ENCODE peak calls at places on chromosomes 12 and 14, in nine cellular contexts. One of them, this sample, is unnamed.

GRCh38 chr14:75535164-75535898 is 13.1 kb downstream of the BATF start:
- DNase-seq in adrenal gland: no peak
- DNase-seq in NCI-H1417 treated with DMSO at 0.1 percent for 48 hours: no peak
- DNase-seq in activated effector memory CD4-positive, alpha-beta T cell treated with anti-CD3 and anti-CD28 coated beads, Interleukin-2, amount 50 U/mL, for 16 hours: no peak
- DNase-seq in HS-27A: no peak
- DNase-seq in T-helper 1 cell: no peak
- DNase-seq in iPS DF 6.9: no peak
- DNase-seq in GM04504: no peak
- DNase-seq in NCI-H2227 treated with DMSO at 0.1 percent for 48 hours: no peak
- DNase-seq in this sample: no peak

GRCh38 chr14:102517412-102518062 is 8.0 kb upstream of the ANKRD9 start:
- DNase-seq in adrenal gland: no peak
- DNase-seq in NCI-H1417 treated with DMSO at 0.1 percent for 48 hours: no peak
- DNase-seq in HS-27A: no peak
- DNase-seq in T-helper 1 cell: no peak
- DNase-seq in NCI-H2227 treated with DMSO at 0.1 percent for 48 hours: no peak
- DNase-seq in iPS DF 6.9: no peak
- DNase-seq in GM04504: no peak
- DNase-seq in activated effector memory CD4-positive, alpha-beta T cell treated with anti-CD3 and anti-CD28 coated beads, Interleukin-2, amount 50 U/mL, for 16 hours: no peak
- DNase-seq in this sample: no peak

GRCh38 chr14:22159049-22159448 is 430.0 kb downstream of the DAD1 start:
- DNase-seq in HS-27A: peak; percentile 67
- DNase-seq in GM04504: no peak
- DNase-seq in adrenal gland: no peak
- DNase-seq in NCI-H1417 treated with DMSO at 0.1 percent for 48 hours: no peak
- DNase-seq in activated effector memory CD4-positive, alpha-beta T cell treated with anti-CD3 and anti-CD28 coated beads, Interleukin-2, amount 50 U/mL, for 16 hours: no peak
- DNase-seq in iPS DF 6.9: no peak
- DNase-seq in NCI-H2227 treated with DMSO at 0.1 percent for 48 hours: no peak
- DNase-seq in T-helper 1 cell: no peak
- DNase-seq in this sample: no peak

GRCh38 chr12:60257063-60257462 is 661.2 kb downstream of the SLC16A7 start:
- DNase-seq in NCI-H1417 treated with DMSO at 0.1 percent for 48 hours: no peak
- DNase-seq in GM04504: peak; percentile 24
- DNase-seq in iPS DF 6.9: no peak
- DNase-seq in HS-27A: peak; percentile 75
- DNase-seq in activated effector memory CD4-positive, alpha-beta T cell treated with anti-CD3 and anti-CD28 coated beads, Interleukin-2, amount 50 U/mL, for 16 hours: no peak
- DNase-seq in adrenal gland: no peak
- DNase-seq in NCI-H2227 treated with DMSO at 0.1 percent for 48 hours: no peak
- DNase-seq in T-helper 1 cell: no peak
- DNase-seq in this sample: no peak

GRCh38 chr12:12804432-12804886 is 8.7 kb upstream of the DDX47 start:
- DNase-seq in T-helper 1 cell: no peak
- DNase-seq in activated effector memory CD4-positive, alpha-beta T cell treated with anti-CD3 and anti-CD28 coated beads, Interleukin-2, amount 50 U/mL, for 16 hours: no peak
- DNase-seq in NCI-H1417 treated with DMSO at 0.1 percent for 48 hours: no peak
- DNase-seq in adrenal gland: no peak
- DNase-seq in GM04504: peak; percentile 72
- DNase-seq in NCI-H2227 treated with DMSO at 0.1 percent for 48 hours: no peak
- DNase-seq in HS-27A: no peak
- DNase-seq in iPS DF 6.9: no peak
- DNase-seq in this sample: no peak

GRCh38 chr12:94141004-94141764 is 7.2 kb upstream of the PLXNC1 start:
- DNase-seq in adrenal gland: no peak
- DNase-seq in NCI-H2227 treated with DMSO at 0.1 percent for 48 hours: no peak
- DNase-seq in HS-27A: no peak
- DNase-seq in GM04504: no peak
- DNase-seq in NCI-H1417 treated with DMSO at 0.1 percent for 48 hours: no peak
- DNase-seq in activated effector memory CD4-positive, alpha-beta T cell treated with anti-CD3 and anti-CD28 coated beads, Interleukin-2, amount 50 U/mL, for 16 hours: no peak
- DNase-seq in T-helper 1 cell: no peak
- DNase-seq in iPS DF 6.9: no peak
- DNase-seq in this sample: no peak

GRCh38 chr14:32087173-32087861 is 10.2 kb downstream of the ARHGAP5 start:
- DNase-seq in GM04504: peak; percentile 17
- DNase-seq in NCI-H1417 treated with DMSO at 0.1 percent for 48 hours: no peak
- DNase-seq in iPS DF 6.9: no peak
- DNase-seq in NCI-H2227 treated with DMSO at 0.1 percent for 48 hours: peak; percentile 33
- DNase-seq in activated effector memory CD4-positive, alpha-beta T cell treated with anti-CD3 and anti-CD28 coated beads, Interleukin-2, amount 50 U/mL, for 16 hours: no peak
- DNase-seq in T-helper 1 cell: no peak
- DNase-seq in adrenal gland: no peak
- DNase-seq in HS-27A: no peak
- DNase-seq in this sample: no peak

GRCh38 chr12:63301311-63301710 is 150.3 kb upstream of the AVPR1A start:
- DNase-seq in iPS DF 6.9: no peak
- DNase-seq in adrenal gland: no peak
- DNase-seq in NCI-H2227 treated with DMSO at 0.1 percent for 48 hours: no peak
- DNase-seq in NCI-H1417 treated with DMSO at 0.1 percent for 48 hours: no peak
- DNase-seq in HS-27A: no peak
- DNase-seq in T-helper 1 cell: no peak
- DNase-seq in activated effector memory CD4-positive, alpha-beta T cell treated with anti-CD3 and anti-CD28 coated beads, Interleukin-2, amount 50 U/mL, for 16 hours: no peak
- DNase-seq in GM04504: no peak
- DNase-seq in this sample: no peak

GRCh38 chr14:49861581-49861922 is 9.0 kb upstream of the NEMF start:
- DNase-seq in T-helper 1 cell: no peak
- DNase-seq in NCI-H1417 treated with DMSO at 0.1 percent for 48 hours: no peak
- DNase-seq in HS-27A: peak; percentile 81
- DNase-seq in adrenal gland: peak; percentile 76
- DNase-seq in NCI-H2227 treated with DMSO at 0.1 percent for 48 hours: no peak
- DNase-seq in activated effector memory CD4-positive, alpha-beta T cell treated with anti-CD3 and anti-CD28 coated beads, Interleukin-2, amount 50 U/mL, for 16 hours: peak; percentile 86
- DNase-seq in GM04504: peak; percentile 70
- DNase-seq in iPS DF 6.9: no peak
- DNase-seq in this sample: peak; percentile 70

GRCh38 chr12:52164624-52165023 is 27.2 kb downstream of the KRT80 start:
- DNase-seq in T-helper 1 cell: no peak
- DNase-seq in adrenal gland: no peak
- DNase-seq in GM04504: no peak
- DNase-seq in activated effector memory CD4-positive, alpha-beta T cell treated with anti-CD3 and anti-CD28 coated beads, Interleukin-2, amount 50 U/mL, for 16 hours: no peak
- DNase-seq in NCI-H2227 treated with DMSO at 0.1 percent for 48 hours: no peak
- DNase-seq in NCI-H1417 treated with DMSO at 0.1 percent for 48 hours: no peak
- DNase-seq in HS-27A: no peak
- DNase-seq in iPS DF 6.9: no peak
- DNase-seq in this sample: no peak

GRCh38 chr14:104446611-104447010 is 133.0 kb upstream of the C14orf180 start:
- DNase-seq in T-helper 1 cell: no peak
- DNase-seq in NCI-H2227 treated with DMSO at 0.1 percent for 48 hours: no peak
- DNase-seq in adrenal gland: no peak
- DNase-seq in NCI-H1417 treated with DMSO at 0.1 percent for 48 hours: no peak
- DNase-seq in HS-27A: no peak
- DNase-seq in GM04504: no peak
- DNase-seq in iPS DF 6.9: no peak
- DNase-seq in activated effector memory CD4-positive, alpha-beta T cell treated with anti-CD3 and anti-CD28 coated beads, Interleukin-2, amount 50 U/mL, for 16 hours: peak; percentile 9
- DNase-seq in this sample: peak; percentile 5

GRCh38 chr12:44031472-44032185 is 195.7 kb downstream of the TMEM117 start:
- DNase-seq in adrenal gland: no peak
- DNase-seq in activated effector memory CD4-positive, alpha-beta T cell treated with anti-CD3 and anti-CD28 coated beads, Interleukin-2, amount 50 U/mL, for 16 hours: no peak
- DNase-seq in NCI-H2227 treated with DMSO at 0.1 percent for 48 hours: no peak
- DNase-seq in iPS DF 6.9: no peak
- DNase-seq in NCI-H1417 treated with DMSO at 0.1 percent for 48 hours: no peak
- DNase-seq in HS-27A: no peak
- DNase-seq in GM04504: no peak
- DNase-seq in T-helper 1 cell: no peak
- DNase-seq in this sample: no peak

GRCh38 chr12:23230899-23231298 is 605.9 kb downstream of the ETNK1 start:
- DNase-seq in adrenal gland: no peak
- DNase-seq in activated effector memory CD4-positive, alpha-beta T cell treated with anti-CD3 and anti-CD28 coated beads, Interleukin-2, amount 50 U/mL, for 16 hours: no peak
- DNase-seq in T-helper 1 cell: no peak
- DNase-seq in HS-27A: no peak
- DNase-seq in iPS DF 6.9: no peak
- DNase-seq in NCI-H2227 treated with DMSO at 0.1 percent for 48 hours: no peak
- DNase-seq in GM04504: no peak
- DNase-seq in NCI-H1417 treated with DMSO at 0.1 percent for 48 hours: no peak
- DNase-seq in this sample: no peak

GRCh38 chr12:102953221-102953620 is 4.3 kb upstream of the ASCL1 start:
- DNase-seq in iPS DF 6.9: no peak
- DNase-seq in GM04504: no peak
- DNase-seq in T-helper 1 cell: no peak
- DNase-seq in activated effector memory CD4-positive, alpha-beta T cell treated with anti-CD3 and anti-CD28 coated beads, Interleukin-2, amount 50 U/mL, for 16 hours: no peak
- DNase-seq in adrenal gland: no peak
- DNase-seq in HS-27A: no peak
- DNase-seq in NCI-H1417 treated with DMSO at 0.1 percent for 48 hours: no peak
- DNase-seq in NCI-H2227 treated with DMSO at 0.1 percent for 48 hours: no peak
- DNase-seq in this sample: no peak

GRCh38 chr12:93915411-93915810 is 233.0 kb upstream of the PLXNC1 start:
- DNase-seq in GM04504: no peak
- DNase-seq in NCI-H1417 treated with DMSO at 0.1 percent for 48 hours: no peak
- DNase-seq in activated effector memory CD4-positive, alpha-beta T cell treated with anti-CD3 and anti-CD28 coated beads, Interleukin-2, amount 50 U/mL, for 16 hours: no peak
- DNase-seq in iPS DF 6.9: no peak
- DNase-seq in NCI-H2227 treated with DMSO at 0.1 percent for 48 hours: no peak
- DNase-seq in adrenal gland: no peak
- DNase-seq in HS-27A: no peak
- DNase-seq in T-helper 1 cell: no peak
- DNase-seq in this sample: no peak

GRCh38 chr12:3381059-3382047 is 109.7 kb upstream of the PRMT8 start:
- DNase-seq in activated effector memory CD4-positive, alpha-beta T cell treated with anti-CD3 and anti-CD28 coated beads, Interleukin-2, amount 50 U/mL, for 16 hours: no peak
- DNase-seq in NCI-H1417 treated with DMSO at 0.1 percent for 48 hours: no peak
- DNase-seq in T-helper 1 cell: no peak
- DNase-seq in GM04504: no peak
- DNase-seq in HS-27A: no peak
- DNase-seq in adrenal gland: no peak
- DNase-seq in iPS DF 6.9: no peak
- DNase-seq in NCI-H2227 treated with DMSO at 0.1 percent for 48 hours: no peak
- DNase-seq in this sample: no peak

This sample was measured in mucosa of gallbladder.